ENCODE peak calls at places on chromosome 11, in four cellular contexts. C is uterus, Z is psoas muscle, P is tibial nerve. W is an unnamed sample.

GRCh38 chr11:44364596-44364995 is 54.7 kb upstream of the ALX4 start:
- DNase-seq in Z (no peak), C (no peak), P (no peak), W (no peak)

GRCh38 chr11:23688835-23689234 is 808.0 kb upstream of the LUZP2 start:
- DNase-seq in Z (no peak), P (no peak), C (no peak), W (peak; percentile 44)

GRCh38 chr11:45852018-45852711 is 4.9 kb downstream of the CRY2 start:
- DNase-seq in C (no peak), Z (no peak), P (no peak), W (no peak)

GRCh38 chr11:34809191-34810106 is 106.7 kb downstream of the APIP start:
- DNase-seq in Z (no peak), C (no peak), P (no peak), W (no peak)

GRCh38 chr11:48007677-48008076 is 27.3 kb downstream of the PTPRJ start:
- DNase-seq in P (no peak), Z (no peak), C (no peak), W (no peak)

GRCh38 chr11:92886243-92886905 is 83.1 kb upstream of the MTNR1B start:
- DNase-seq in P (peak; percentile 61), C (peak; percentile 24), Z (no peak), W (peak; percentile 23)

GRCh38 chr11:45166604-45166897 is 20.1 kb downstream of the PRDM11 start:
- DNase-seq in P (no peak), C (no peak), Z (no peak), W (no peak)

GRCh38 chr11:36447514-36447913 is 62.6 kb downstream of the TRAF6 start:
- DNase-seq in P (no peak), Z (no peak), C (no peak), W (peak; percentile 39)

GRCh38 chr11:12044799-12045198 is 36.4 kb upstream of the DKK3 start:
- DNase-seq in P (no peak), Z (no peak), C (no peak), W (no peak)
- H3K4me3 ChIP-seq in P (no peak overlapping the region), Z (no peak overlapping the region), C (no peak overlapping the region), W (no peak overlapping the region)

DNA sequence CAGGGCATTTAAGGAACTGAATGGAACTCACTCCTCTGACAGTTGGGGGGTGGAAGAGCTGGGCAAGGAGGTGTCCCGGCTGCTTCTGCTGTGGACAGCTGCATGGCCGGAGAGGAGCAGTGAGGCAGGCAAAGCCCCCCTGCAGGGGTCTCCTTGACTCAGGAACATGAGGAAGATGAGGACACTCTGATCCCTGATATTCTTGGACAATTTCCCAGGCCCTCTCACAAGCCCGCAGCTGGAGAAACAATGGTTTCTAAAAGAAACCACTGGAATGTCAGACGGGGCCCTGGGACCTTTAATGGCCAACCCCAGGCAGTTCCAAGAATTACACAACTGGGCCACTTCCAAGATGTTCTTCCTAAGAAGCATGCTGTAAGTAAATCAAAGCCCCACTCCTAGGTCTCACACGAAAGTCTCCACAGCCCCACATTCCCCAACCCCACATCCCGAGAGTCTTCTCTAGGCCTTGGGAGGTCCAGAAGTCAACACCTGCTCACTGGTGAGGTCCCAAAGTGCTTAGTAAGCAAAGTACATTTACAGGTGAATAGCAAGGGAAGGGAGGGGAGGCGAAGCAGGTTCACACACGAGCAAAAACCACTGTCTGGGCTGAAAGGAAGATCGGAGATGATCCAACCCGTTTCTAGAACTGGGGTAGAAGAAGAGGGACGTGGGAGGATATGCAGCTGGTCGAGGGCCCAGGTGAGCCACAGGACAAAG is 1.0 kb upstream of the CCDC86 start:
- DNase-seq in P (peak; percentile 81), C (peak; percentile 60), Z (peak; percentile 72), W (peak; percentile 94)
- H3K4me3 ChIP-seq in P (peak overlapping the region; percentile 85), C (no peak overlapping the region), Z (peak overlapping the region; percentile 99), W (no peak overlapping the region)

GRCh38 chr11:120513436-120514315 is 2.1 kb downstream of the GRIK4 start:
- DNase-seq in Z (peak; percentile 33), P (no peak), C (peak; percentile 6), W (no peak)

GRCh38 chr11:120514541-120515121 is 3.1 kb downstream of the GRIK4 start:
- DNase-seq in C (peak; percentile 9), P (no peak), Z (peak; percentile 40), W (no peak)

GRCh38 chr11:120511116-120511803 is at the start of gene GRIK4:
- DNase-seq in C (peak; percentile 81), Z (peak; percentile 90), P (peak; percentile 77), W (no peak)

GRCh38 chr11:120511804-120512726 is 517 bp downstream of the GRIK4 start:
- DNase-seq in P (no peak), Z (peak; percentile 54), C (no peak), W (no peak)

DNA sequence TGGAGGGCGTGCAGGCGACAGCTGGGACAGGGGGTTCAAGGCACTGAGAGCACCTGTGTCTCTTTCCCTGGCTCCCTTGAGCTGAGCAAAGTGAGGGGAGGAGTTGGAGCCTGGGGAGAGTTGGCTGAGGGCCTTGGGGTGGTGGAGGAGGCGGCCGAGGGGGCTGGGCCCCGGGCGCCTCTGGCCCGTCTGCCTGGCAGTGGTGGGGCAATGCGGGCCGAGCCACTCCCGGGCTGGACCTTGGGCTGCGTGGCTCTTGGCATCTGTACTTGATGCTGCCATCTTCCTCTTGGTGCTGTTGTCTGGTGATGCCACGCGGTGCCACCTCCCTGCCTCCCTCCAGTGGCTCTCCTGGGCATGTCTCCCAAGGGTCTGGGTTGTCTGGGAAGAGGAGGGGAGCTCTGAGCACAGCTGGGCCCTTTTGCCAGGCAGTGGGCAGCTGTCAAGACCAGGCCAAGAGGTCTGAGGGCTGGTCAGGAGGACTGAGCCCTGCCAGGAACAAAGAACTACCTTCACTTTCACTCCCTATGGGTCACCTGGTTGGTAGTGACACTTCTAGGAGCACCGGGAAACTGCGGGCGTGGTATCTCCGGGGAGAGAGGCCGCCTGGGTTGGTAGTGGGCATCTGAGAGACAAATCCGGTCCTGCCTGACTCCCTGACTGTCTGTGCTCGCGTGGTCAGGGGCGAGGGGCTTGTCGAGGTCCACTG is 1.3 kb downstream of the GRIK4 start:
- DNase-seq in C (no peak), P (no peak), Z (peak; percentile 48), W (no peak)
- H3K4me3 ChIP-seq in C (no peak overlapping the region), P (no peak overlapping the region), Z (no peak overlapping the region), W (no peak overlapping the region)

GRCh38 chr11:83681045-83681781 is 395.0 kb upstream of the CCDC90B start:
- DNase-seq in Z (no peak), P (no peak), C (no peak), W (no peak)
- H3K4me3 ChIP-seq in Z (peak overlapping the region; percentile 14), P (no peak overlapping the region), C (peak overlapping the region; percentile 3), W (peak overlapping the region; percentile 19)

DNA sequence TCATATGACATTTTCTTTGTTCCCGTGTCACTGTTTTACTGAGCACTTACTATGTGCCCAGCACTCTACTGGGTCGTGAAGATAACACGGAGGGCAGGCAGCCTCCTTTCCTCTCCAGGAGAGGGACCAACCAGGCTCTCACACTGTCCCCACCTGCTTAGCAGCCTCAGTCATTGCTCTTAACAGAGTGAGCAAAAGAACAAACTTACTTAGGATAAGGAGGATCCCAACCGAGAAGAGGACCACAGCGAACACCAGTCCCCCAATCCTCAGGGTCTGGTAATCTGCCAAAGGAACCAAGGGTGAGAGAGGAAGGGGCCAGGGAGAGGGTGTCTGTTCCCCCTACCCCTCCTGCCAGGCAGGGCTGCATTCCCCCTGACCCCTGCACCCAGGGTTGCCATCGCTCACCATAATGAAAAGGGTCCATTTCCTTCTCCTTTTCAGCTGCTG is 17.1 kb upstream of the FXYD2 start:
- DNase-seq in Z (no peak), C (no peak), P (no peak), W (no peak)
- H3K4me3 ChIP-seq in Z (no peak overlapping the region), C (no peak overlapping the region), P (no peak overlapping the region), W (no peak overlapping the region)

GRCh38 chr11:128424867-128425285 is 162.5 kb downstream of the ETS1 start:
- DNase-seq in Z (peak; percentile 62), C (no peak), P (peak; percentile 25), W (no peak)
- H3K4me3 ChIP-seq in Z (no peak overlapping the region), C (no peak overlapping the region), P (no peak overlapping the region), W (no peak overlapping the region)

GRCh38 chr11:9753031-9753430 is 89.2 kb downstream of the SWAP70 start:
- DNase-seq in P (no peak), Z (no peak), C (no peak), W (no peak)
- H3K4me3 ChIP-seq in P (no peak overlapping the region), Z (no peak overlapping the region), C (no peak overlapping the region), W (no peak overlapping the region)

W was measured in skeletal muscle cell.